ENCODE peak calls at places on chromosome 22, in ten cellular contexts. M is brain microvascular endothelial cell, A is fibroblast of lung, L is left lung, Q is mammary epithelial cell, J is PC-3, X is psoas muscle, Z is Calu3, Y is OCI-LY7, C is A549. B is an unnamed sample.

GRCh38 chr22:29306175-29306829 is at the start of gene GAS2L1:
- DNase-seq in M (peak), A (peak), L (peak), Q (peak), J (peak), X (peak), Z (peak), Y (peak), C (peak), B (no peak)

GRCh38 chr22:48396785-48397530 is 1430.7 kb downstream of the BRD1 start:
- DNase-seq in M (no peak), A (no peak), L (no peak), Q (no peak), J (no peak), X (no peak), Z (no peak), Y (no peak), C (no peak), B (no peak)

GRCh38 chr22:45240810-45241631 is at the start of gene KIAA0930:
- DNase-seq in M (peak), A (peak), L (peak), Q (peak), J (peak), X (peak), Z (peak), Y (peak), C (peak), B (peak)

GRCh38 chr22:28155808-28156207 is 236.8 kb upstream of the PITPNB start:
- DNase-seq in M (no peak), A (peak), L (no peak), Q (no peak), J (no peak), X (no peak), Z (no peak), Y (no peak), C (no peak), B (no peak)

GRCh38 chr22:24142831-24143230 is 38.5 kb upstream of the SUSD2 start:
- DNase-seq in M (no peak), A (no peak), L (no peak), Q (no peak), J (no peak), X (no peak), Z (no peak), Y (no peak), C (no peak), B (no peak)

GRCh38 chr22:27212617-27213177 is 555.3 kb downstream of the MIAT start:
- DNase-seq in M (peak), A (peak), L (peak), Q (no peak), J (no peak), X (peak), Z (peak), Y (no peak), C (peak), B (peak)

GRCh38 chr22:43396934-43397457 is 14.8 kb upstream of the MPPED1 start:
- DNase-seq in M (no peak), A (no peak), L (no peak), Q (no peak), J (no peak), X (no peak), Z (no peak), Y (no peak), C (no peak), B (no peak)

GRCh38 chr22:24337894-24338645 is 67.4 kb downstream of the SPECC1L start:
- DNase-seq in M (no peak), A (no peak), L (no peak), Q (no peak), J (no peak), X (no peak), Z (no peak), Y (no peak), C (no peak), B (no peak)

GRCh38 chr22:17319541-17319940 is 49.7 kb upstream of the CECR2 start:
- DNase-seq in M (no peak), A (no peak), L (no peak), Q (no peak), J (no peak), X (no peak), Z (no peak), Y (no peak), C (no peak), B (no peak)

GRCh38 chr22:30183861-30184278 is 62.7 kb downstream of the LIF start:
- DNase-seq in M (peak), A (peak), L (no peak), Q (peak), J (no peak), X (no peak), Z (no peak), Y (no peak), C (no peak), B (no peak)

GRCh38 chr22:40036126-40036525 is 41.4 kb downstream of the FAM83F start:
- DNase-seq in M (no peak), A (no peak), L (no peak), Q (no peak), J (no peak), X (no peak), Z (no peak), Y (no peak), C (no peak), B (no peak)

GRCh38 chr22:37757663-37758062 is 50.1 kb upstream of the GCAT start:
- DNase-seq in M (no peak), A (no peak), L (no peak), Q (no peak), J (no peak), X (no peak), Z (no peak), Y (no peak), C (no peak), B (no peak)

GRCh38 chr22:46902998-46903916 is 140.8 kb downstream of the TBC1D22A start:
- DNase-seq in M (no peak), A (no peak), L (no peak), Q (no peak), J (no peak), X (no peak), Z (no peak), Y (no peak), C (no peak), B (no peak)

GRCh38 chr22:31139866-31140716 is at the start of gene PLA2G3:
- DNase-seq in M (peak), A (peak), L (peak), Q (no peak), J (no peak), X (peak), Z (no peak), Y (no peak), C (no peak), B (peak)

GRCh38 chr22:31625661-31626426 is 36.2 kb downstream of the PISD start:
- DNase-seq in M (peak), A (no peak), L (no peak), Q (no peak), J (no peak), X (peak), Z (no peak), Y (no peak), C (no peak), B (no peak)

GRCh38 chr22:36977401-36977861 is 41.8 kb downstream of the TST start:
- DNase-seq in M (peak), A (no peak), L (peak), Q (no peak), J (peak), X (peak), Z (peak), Y (peak), C (peak), B (no peak)

GRCh38 chr22:31313366-31314147 is 21.3 kb upstream of the PIK3IP1 start:
- DNase-seq in M (peak), A (peak), L (peak), Q (peak), J (peak), X (peak), Z (peak), Y (peak), C (peak), B (peak)

GRCh38 chr22:47260551-47260950 is 498.1 kb downstream of the TBC1D22A start:
- DNase-seq in M (no peak), A (no peak), L (no peak), Q (no peak), J (no peak), X (no peak), Z (no peak), Y (no peak), C (no peak), B (no peak)

GRCh38 chr22:36927671-36928070 is 14.2 kb downstream of the CSF2RB start:
- DNase-seq in M (no peak), A (no peak), L (no peak), Q (no peak), J (no peak), X (no peak), Z (no peak), Y (no peak), C (no peak), B (no peak)

GRCh38 chr22:30648825-30649224 is 13.2 kb downstream of the SLC35E4 start:
- DNase-seq in M (no peak), A (no peak), L (no peak), Q (no peak), J (no peak), X (no peak), Z (no peak), Y (no peak), C (no peak), B (no peak)

GRCh38 chr22:28909375-28909774 is 26.0 kb downstream of the ZNRF3 start:
- DNase-seq in M (peak), A (no peak), L (no peak), Q (no peak), J (no peak), X (no peak), Z (peak), Y (no peak), C (no peak), B (no peak)

GRCh38 chr22:32932176-32932575 is 126.0 kb downstream of the SYN3 start:
- DNase-seq in M (no peak), A (peak), L (no peak), Q (peak), J (no peak), X (no peak), Z (no peak), Y (no peak), C (no peak), B (no peak)

GRCh38 chr22:43343262-43343988 is at the start of gene SCUBE1:
- DNase-seq in M (no peak), A (no peak), L (peak), Q (peak), J (peak), X (peak), Z (peak), Y (no peak), C (peak), B (no peak)

GRCh38 chr22:30044369-30044768 is 35.9 kb upstream of the HORMAD2 start:
- DNase-seq in M (peak), A (peak), L (peak), Q (peak), J (peak), X (no peak), Z (peak), Y (no peak), C (no peak), B (peak)

GRCh38 chr22:29979645-29980303 is 96.8 kb downstream of the MTMR3 start:
- DNase-seq in M (no peak), A (no peak), L (no peak), Q (no peak), J (no peak), X (no peak), Z (no peak), Y (no peak), C (no peak), B (no peak)

GRCh38 chr22:21866821-21867527 is 471 bp downstream of the MAPK1 start:
- DNase-seq in M (peak), A (peak), L (no peak), Q (no peak), J (peak), X (no peak), Z (no peak), Y (peak), C (no peak), B (no peak)

GRCh38 chr22:47608421-47608820 is 846.0 kb downstream of the TBC1D22A start:
- DNase-seq in M (no peak), A (no peak), L (no peak), Q (no peak), J (no peak), X (peak), Z (no peak), Y (no peak), C (no peak), B (no peak)

GRCh38 chr22:37542959-37543358 is 17.3 kb upstream of the CDC42EP1 start:
- DNase-seq in M (no peak), A (no peak), L (no peak), Q (no peak), J (no peak), X (no peak), Z (no peak), Y (no peak), C (no peak), B (no peak)

GRCh38 chr22:45904236-45904635 is 72.7 kb downstream of the WNT7B start:
- DNase-seq in M (no peak), A (no peak), L (no peak), Q (no peak), J (no peak), X (no peak), Z (no peak), Y (no peak), C (no peak), B (no peak)

GRCh38 chr22:45664136-45664646 is 7.4 kb upstream of the ATXN10 start:
- DNase-seq in M (no peak), A (no peak), L (no peak), Q (no peak), J (no peak), X (no peak), Z (no peak), Y (no peak), C (no peak), B (no peak)

GRCh38 chr22:24156915-24157782 is 24.1 kb upstream of the SUSD2 start:
- DNase-seq in M (peak), A (peak), L (peak), Q (peak), J (peak), X (peak), Z (peak), Y (peak), C (peak), B (no peak)

GRCh38 chr22:38081941-38082828 is 1.8 kb downstream of the SLC16A8 start:
- DNase-seq in M (no peak), A (no peak), L (no peak), Q (no peak), J (no peak), X (peak), Z (no peak), Y (no peak), C (no peak), B (no peak)

GRCh38 chr22:45996241-45997076 is 19.5 kb upstream of the WNT7B start:
- DNase-seq in M (peak), A (no peak), L (peak), Q (no peak), J (no peak), X (peak), Z (no peak), Y (no peak), C (no peak), B (no peak)

GRCh38 chr22:46569055-46569847 is 31.8 kb upstream of the CELSR1 start:
- DNase-seq in M (no peak), A (no peak), L (peak), Q (no peak), J (no peak), X (peak), Z (no peak), Y (no peak), C (no peak), B (no peak)

GRCh38 chr22:24137595-24137994 is 43.7 kb upstream of the SUSD2 start:
- DNase-seq in M (peak), A (peak), L (no peak), Q (no peak), J (no peak), X (no peak), Z (no peak), Y (no peak), C (no peak), B (no peak)

GRCh38 chr22:27439131-27439530 is 362.4 kb downstream of the MN1 start:
- DNase-seq in M (no peak), A (no peak), L (no peak), Q (no peak), J (no peak), X (no peak), Z (no peak), Y (no peak), C (no peak), B (no peak)

GRCh38 chr22:38313384-38313955 is 3.8 kb downstream of the CSNK1E start:
- DNase-seq in M (peak), A (peak), L (no peak), Q (peak), J (peak), X (peak), Z (no peak), Y (peak), C (no peak), B (peak)

GRCh38 chr22:38205261-38206128 is 3.7 kb downstream of the MAFF start:
- DNase-seq in M (peak), A (peak), L (peak), Q (no peak), J (no peak), X (peak), Z (no peak), Y (no peak), C (no peak), B (peak)

GRCh38 chr22:25962711-25963110 is 206.6 kb upstream of the SEZ6L start:
- DNase-seq in M (no peak), A (no peak), L (no peak), Q (no peak), J (no peak), X (no peak), Z (no peak), Y (no peak), C (no peak), B (no peak)

GRCh38 chr22:25965331-25965730 is 203.9 kb upstream of the SEZ6L start:
- DNase-seq in M (no peak), A (no peak), L (no peak), Q (no peak), J (no peak), X (no peak), Z (no peak), Y (no peak), C (no peak), B (no peak)

GRCh38 chr22:25961699-25962098 is 207.6 kb upstream of the SEZ6L start:
- DNase-seq in M (no peak), A (no peak), L (no peak), Q (no peak), J (no peak), X (no peak), Z (no peak), Y (no peak), C (no peak), B (no peak)

GRCh38 chr22:25956801-25957200 is 212.5 kb upstream of the SEZ6L start:
- DNase-seq in M (no peak), A (no peak), L (no peak), Q (no peak), J (no peak), X (no peak), Z (no peak), Y (no peak), C (no peak), B (no peak)

DNA sequence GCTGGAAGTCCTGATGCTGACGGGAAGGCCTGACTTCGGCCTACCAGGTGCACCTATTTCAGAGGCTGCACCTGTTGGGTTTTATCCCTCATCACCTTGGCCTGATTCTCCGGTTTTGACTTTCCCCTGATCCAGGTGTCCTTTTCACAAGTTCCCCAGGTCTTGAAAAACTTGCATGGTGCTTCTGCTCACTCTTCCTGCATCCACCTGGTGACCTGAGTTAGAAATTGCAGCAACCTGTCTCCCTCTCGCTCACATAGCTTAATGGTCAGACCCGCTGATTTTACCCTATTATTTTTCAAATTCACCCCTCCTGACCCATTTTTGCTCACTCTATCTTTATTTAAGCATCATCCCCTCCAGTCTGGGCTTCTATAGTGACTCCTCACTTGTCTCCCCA is 208.9 kb upstream of the SEZ6L start:
- DNase-seq in M (no peak), A (no peak), L (no peak), Q (no peak), J (no peak), X (no peak), Z (no peak), Y (no peak), C (no peak), B (no peak)
- TF ChIP-seq CTCF in M (no peak), A (no peak), L (no peak), Q (no peak), J (no peak), X (no peak), Z (no peak), Y (no peak), C (no peak), B (no peak)

DNA sequence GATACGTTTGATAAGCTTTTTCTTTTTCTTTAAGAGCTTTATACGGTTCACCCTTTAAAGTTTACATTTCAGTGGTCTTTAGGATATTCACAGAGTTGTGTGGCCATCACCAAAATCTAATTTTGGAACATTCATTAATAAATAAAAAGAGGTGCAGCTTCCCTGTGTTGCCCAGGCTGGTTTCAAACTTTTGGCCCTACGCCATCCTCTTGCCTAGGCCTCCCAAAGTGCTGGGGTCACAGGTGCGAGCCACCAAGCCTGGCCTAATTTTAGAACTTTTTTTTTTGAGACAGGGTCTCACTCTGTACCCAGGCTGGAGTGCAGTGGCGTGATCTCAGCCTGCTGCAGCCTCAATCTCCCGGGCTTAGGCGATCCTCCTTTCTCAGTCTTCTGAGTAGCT is 30.6 kb downstream of the MED15 start:
- DNase-seq in M (no peak), A (no peak), L (no peak), Q (no peak), J (no peak), X (no peak), Z (no peak), Y (no peak), C (no peak), B (no peak)
- TF ChIP-seq CTCF in M (no peak), A (no peak), L (no peak), Q (no peak), J (no peak), X (no peak), Z (no peak), Y (no peak), C (no peak), B (no peak)

DNA sequence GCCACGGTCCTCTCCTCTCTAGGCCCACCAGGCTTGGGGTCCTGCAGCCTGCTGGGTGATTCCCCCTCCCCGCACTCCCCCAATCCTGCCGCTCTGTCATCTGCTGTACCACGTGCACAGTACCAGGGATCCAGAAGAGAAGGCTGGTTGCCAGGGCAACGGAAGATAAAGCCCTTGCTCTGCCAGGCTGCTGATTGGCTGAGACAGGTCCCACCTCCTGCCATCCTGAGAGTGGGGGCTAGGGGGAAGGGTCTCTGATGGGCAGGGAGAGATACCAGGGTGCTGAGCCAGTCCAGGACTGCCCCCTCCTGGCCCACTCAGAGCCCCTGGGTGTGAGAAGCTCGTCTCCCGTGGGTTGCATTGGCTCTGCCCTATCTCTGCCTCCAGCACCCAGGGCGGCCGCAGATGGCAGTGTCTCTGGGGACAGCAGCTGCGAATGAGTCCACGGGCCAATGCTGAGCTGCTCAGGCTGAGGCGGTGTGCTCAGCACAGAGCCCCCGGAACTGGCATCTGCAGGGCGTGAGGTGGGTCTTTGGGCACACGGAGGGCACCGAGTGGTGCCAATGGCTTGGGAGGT is at the start of gene SMIM45:
- DNase-seq in M (no peak), A (no peak), L (no peak), Q (no peak), J (no peak), X (no peak), Z (no peak), Y (peak), C (no peak), B (no peak)
- TF ChIP-seq CTCF in M (no peak), A (no peak), L (no peak), Q (no peak), J (no peak), X (no peak), Z (no peak), Y (peak), C (no peak), B (no peak)

GRCh38 chr22:50146440-50147228 is 23.9 kb upstream of the PANX2 start:
- DNase-seq in M (peak), A (peak), L (peak), Q (peak), J (no peak), X (peak), Z (peak), Y (no peak), C (peak), B (peak)
- TF ChIP-seq CTCF in M (peak), A (peak), L (peak), Q (peak), J (no peak), X (peak), Z (peak), Y (no peak), C (peak), B (peak)